ENCODE peak calls at places on chromosomes 1 and 21, in ten cellular contexts. One of them, this sample, is unnamed.

GRCh38 chr1:12346483-12347155 is 116.8 kb downstream of the VPS13D start:
- DNase-seq in nephron progenitor cell: no peak
- DNase-seq in dorsolateral prefrontal cortex: no peak
- DNase-seq in WTC11: no peak
- DNase-seq in Peyer's patch: no peak
- DNase-seq in A549: peak; percentile 12
- DNase-seq in right lobe of liver: no peak
- DNase-seq in PC-9: no peak
- DNase-seq in esophagus squamous epithelium: no peak
- DNase-seq in omental fat pad: no peak
- DNase-seq in this sample: no peak

GRCh38 chr1:82059931-82060330 is 259.2 kb downstream of the ADGRL2 start:
- DNase-seq in PC-9: no peak
- DNase-seq in right lobe of liver: no peak
- DNase-seq in nephron progenitor cell: no peak
- DNase-seq in Peyer's patch: no peak
- DNase-seq in A549: no peak
- DNase-seq in dorsolateral prefrontal cortex: no peak
- DNase-seq in WTC11: no peak
- DNase-seq in omental fat pad: no peak
- DNase-seq in esophagus squamous epithelium: no peak
- DNase-seq in this sample: no peak

GRCh38 chr1:228001738-228002535 is 4.9 kb upstream of the WNT3A start:
- DNase-seq in WTC11: no peak
- DNase-seq in nephron progenitor cell: no peak
- DNase-seq in Peyer's patch: no peak
- DNase-seq in omental fat pad: no peak
- DNase-seq in PC-9: no peak
- DNase-seq in dorsolateral prefrontal cortex: no peak
- DNase-seq in esophagus squamous epithelium: no peak
- DNase-seq in A549: no peak
- DNase-seq in right lobe of liver: peak; percentile 35
- DNase-seq in this sample: no peak

GRCh38 chr1:240909701-240910457 is 297.9 kb upstream of the GREM2 start:
- DNase-seq in omental fat pad: no peak
- DNase-seq in WTC11: no peak
- DNase-seq in right lobe of liver: no peak
- DNase-seq in A549: no peak
- DNase-seq in dorsolateral prefrontal cortex: no peak
- DNase-seq in nephron progenitor cell: no peak
- DNase-seq in Peyer's patch: no peak
- DNase-seq in PC-9: no peak
- DNase-seq in esophagus squamous epithelium: no peak
- DNase-seq in this sample: no peak

GRCh38 chr1:1680912-1681273 is 11.7 kb downstream of the SLC35E2B start:
- DNase-seq in esophagus squamous epithelium: no peak
- DNase-seq in Peyer's patch: peak; percentile 70
- DNase-seq in dorsolateral prefrontal cortex: no peak
- DNase-seq in nephron progenitor cell: no peak
- DNase-seq in omental fat pad: no peak
- DNase-seq in PC-9: no peak
- DNase-seq in right lobe of liver: peak; percentile 24
- DNase-seq in A549: peak; percentile 41
- DNase-seq in WTC11: no peak
- DNase-seq in this sample: no peak

GRCh38 chr21:18725653-18726052 is 322.1 kb upstream of the TMPRSS15 start:
- DNase-seq in esophagus squamous epithelium: no peak
- DNase-seq in WTC11: peak; percentile 66
- DNase-seq in A549: no peak
- DNase-seq in PC-9: no peak
- DNase-seq in omental fat pad: no peak
- DNase-seq in Peyer's patch: no peak
- DNase-seq in dorsolateral prefrontal cortex: no peak
- DNase-seq in nephron progenitor cell: no peak
- DNase-seq in right lobe of liver: no peak
- DNase-seq in this sample: peak; percentile 40

GRCh38 chr1:17632541-17633193 is 93.2 kb downstream of the ARHGEF10L start:
- DNase-seq in WTC11: no peak
- DNase-seq in Peyer's patch: no peak
- DNase-seq in omental fat pad: no peak
- DNase-seq in PC-9: peak; percentile 59
- DNase-seq in nephron progenitor cell: no peak
- DNase-seq in dorsolateral prefrontal cortex: no peak
- DNase-seq in right lobe of liver: no peak
- DNase-seq in A549: peak; percentile 13
- DNase-seq in esophagus squamous epithelium: no peak
- DNase-seq in this sample: no peak

GRCh38 chr21:29351691-29352090 is 53.0 kb downstream of the BACH1 start:
- DNase-seq in nephron progenitor cell: no peak
- DNase-seq in omental fat pad: no peak
- DNase-seq in dorsolateral prefrontal cortex: no peak
- DNase-seq in WTC11: no peak
- DNase-seq in PC-9: no peak
- DNase-seq in esophagus squamous epithelium: no peak
- DNase-seq in A549: no peak
- DNase-seq in Peyer's patch: no peak
- DNase-seq in right lobe of liver: no peak
- DNase-seq in this sample: no peak

DNA sequence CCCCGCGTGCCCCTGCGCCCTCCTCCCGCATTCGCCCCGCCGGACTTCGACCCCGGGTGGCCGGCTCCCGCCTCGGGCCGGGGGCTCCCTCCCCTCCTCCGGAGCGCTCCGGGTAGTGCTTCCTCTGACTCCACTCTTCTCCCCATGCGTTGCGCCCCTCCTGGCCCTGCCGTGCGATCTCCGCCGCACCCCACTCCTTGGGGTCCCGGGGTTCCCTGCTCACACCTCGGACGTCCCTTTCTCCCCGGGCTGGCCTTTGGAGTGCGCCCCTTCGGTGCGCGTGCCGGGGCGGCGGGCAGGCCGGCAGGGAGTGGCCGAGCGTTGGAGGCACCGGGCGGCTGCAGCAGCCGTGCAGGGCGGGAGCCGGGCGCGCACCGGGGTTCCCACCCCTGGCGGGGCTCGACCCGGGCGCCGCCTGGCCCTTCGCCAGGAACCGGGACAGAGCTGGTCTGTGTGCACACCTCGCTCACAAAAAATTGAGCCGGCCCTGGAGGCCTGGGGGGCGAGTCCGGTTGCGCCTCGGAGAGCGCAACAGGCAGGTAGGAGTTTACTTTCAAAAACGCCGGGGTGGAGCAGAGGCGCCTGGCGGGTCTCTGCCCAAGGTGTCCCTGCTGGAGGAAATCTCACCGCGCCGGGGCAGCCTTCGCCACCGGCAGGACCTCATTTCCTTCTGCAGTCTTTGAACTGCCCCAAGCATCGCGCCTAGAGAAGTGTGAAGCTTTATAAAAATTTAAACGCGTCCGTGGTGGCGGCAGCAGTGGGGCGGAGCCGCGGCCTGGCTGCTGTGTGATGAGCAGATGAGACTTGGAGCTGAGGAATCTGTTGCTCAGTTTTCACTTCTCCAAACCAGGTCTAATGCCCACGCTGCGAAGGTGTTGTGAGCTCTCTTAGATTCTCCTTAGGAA is 650 bp downstream of the VANGL1 start:
- DNase-seq in nephron progenitor cell: peak; percentile 61
- DNase-seq in Peyer's patch: peak; percentile 62
- DNase-seq in WTC11: peak; percentile 61
- DNase-seq in dorsolateral prefrontal cortex: no peak
- DNase-seq in esophagus squamous epithelium: no peak
- DNase-seq in right lobe of liver: peak; percentile 65
- DNase-seq in omental fat pad: no peak
- DNase-seq in A549: peak; percentile 48
- DNase-seq in PC-9: peak; percentile 76
- DNase-seq in this sample: peak; percentile 49
- TF ChIP-seq CTCF in nephron progenitor cell: no peak
- TF ChIP-seq CTCF in Peyer's patch: no peak
- TF ChIP-seq CTCF in WTC11: no peak
- TF ChIP-seq CTCF in dorsolateral prefrontal cortex: no peak
- TF ChIP-seq CTCF in esophagus squamous epithelium: peak; percentile 3
- TF ChIP-seq CTCF in right lobe of liver: no peak
- TF ChIP-seq CTCF in omental fat pad: no peak
- TF ChIP-seq CTCF in A549: peak; percentile 11
- TF ChIP-seq CTCF in PC-9: peak; percentile 44
- TF ChIP-seq CTCF in this sample: no peak

DNA sequence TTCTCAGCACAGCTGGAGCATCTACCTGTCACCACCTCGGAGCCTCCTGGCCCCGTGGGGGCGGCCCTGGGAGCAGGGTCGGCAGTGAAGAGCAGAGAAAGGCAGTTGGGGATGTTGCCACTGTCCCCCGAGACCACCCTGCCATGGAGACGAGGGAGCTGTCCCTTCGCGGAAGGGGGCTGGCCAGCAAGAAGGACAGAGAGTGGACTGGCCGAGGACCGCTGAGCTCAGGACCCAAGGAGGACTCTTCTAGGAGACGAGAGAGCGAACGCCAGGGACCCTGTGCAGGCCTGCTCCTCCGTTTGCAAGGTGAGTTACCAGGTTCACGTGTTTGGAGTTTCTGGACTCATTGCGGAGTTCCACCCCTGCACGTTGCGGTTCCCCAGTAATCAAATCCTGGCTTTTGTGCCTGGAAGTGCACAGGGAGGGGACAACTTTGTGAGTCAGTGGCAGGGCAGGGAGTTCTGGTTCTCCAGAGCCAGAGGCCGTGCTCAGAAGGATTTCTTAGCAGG is 5.6 kb upstream of the POFUT2 start:
- DNase-seq in omental fat pad: no peak
- DNase-seq in WTC11: no peak
- DNase-seq in nephron progenitor cell: no peak
- DNase-seq in esophagus squamous epithelium: no peak
- DNase-seq in A549: no peak
- DNase-seq in dorsolateral prefrontal cortex: no peak
- DNase-seq in Peyer's patch: no peak
- DNase-seq in PC-9: no peak
- DNase-seq in right lobe of liver: peak; percentile 50
- DNase-seq in this sample: no peak
- TF ChIP-seq CTCF in omental fat pad: no peak
- TF ChIP-seq CTCF in WTC11: no peak
- TF ChIP-seq CTCF in nephron progenitor cell: no peak
- TF ChIP-seq CTCF in esophagus squamous epithelium: no peak
- TF ChIP-seq CTCF in A549: no peak
- TF ChIP-seq CTCF in dorsolateral prefrontal cortex: no peak
- TF ChIP-seq CTCF in Peyer's patch: no peak
- TF ChIP-seq CTCF in PC-9: no peak
- TF ChIP-seq CTCF in right lobe of liver: no peak
- TF ChIP-seq CTCF in this sample: no peak

DNA sequence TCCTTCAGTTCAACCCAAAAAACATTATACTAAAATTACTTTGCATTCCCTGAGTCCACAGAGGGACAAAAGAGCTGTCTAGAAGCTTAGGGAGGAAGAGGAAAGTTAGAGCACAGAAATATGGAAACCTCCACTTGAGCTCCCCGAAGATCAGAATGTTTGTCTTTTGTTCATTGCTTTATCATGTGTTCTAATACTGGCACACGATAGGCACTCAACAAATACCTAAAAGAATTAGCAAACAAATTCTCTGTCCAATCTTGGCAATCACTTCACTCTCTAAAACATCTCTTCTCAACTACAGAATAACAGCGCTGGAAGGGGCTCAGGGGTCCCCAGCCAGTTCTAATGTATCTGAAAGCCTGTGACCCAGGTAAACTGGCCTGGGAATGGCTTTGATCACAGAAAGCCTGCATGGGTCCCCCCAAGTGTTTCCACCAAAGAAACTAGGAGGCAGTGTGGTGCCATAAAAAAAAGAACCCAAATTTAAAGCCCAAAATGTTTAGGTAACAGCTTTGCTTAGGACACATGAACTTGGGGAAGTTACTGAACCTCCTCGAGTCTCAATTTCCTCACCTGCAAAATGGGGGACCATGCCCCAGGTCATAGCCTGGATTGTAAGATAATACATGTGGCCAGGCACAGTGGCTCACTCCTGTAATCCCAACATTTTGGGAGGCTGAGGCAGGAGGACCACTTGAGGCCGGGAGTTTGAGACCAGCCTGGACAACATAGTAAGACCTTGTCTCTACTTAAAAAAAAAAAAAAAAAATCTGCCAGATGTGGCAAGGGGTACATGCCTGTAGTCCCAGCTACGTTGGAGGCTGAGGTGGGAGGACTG is 45.8 kb downstream of the SSBP3 start:
- DNase-seq in right lobe of liver: no peak
- DNase-seq in nephron progenitor cell: no peak
- DNase-seq in esophagus squamous epithelium: no peak
- DNase-seq in dorsolateral prefrontal cortex: no peak
- DNase-seq in WTC11: no peak
- DNase-seq in PC-9: no peak
- DNase-seq in A549: no peak
- DNase-seq in omental fat pad: no peak
- DNase-seq in Peyer's patch: no peak
- DNase-seq in this sample: no peak
- TF ChIP-seq CTCF in right lobe of liver: peak; percentile 17
- TF ChIP-seq CTCF in nephron progenitor cell: no peak
- TF ChIP-seq CTCF in esophagus squamous epithelium: no peak
- TF ChIP-seq CTCF in dorsolateral prefrontal cortex: no peak
- TF ChIP-seq CTCF in WTC11: no peak
- TF ChIP-seq CTCF in PC-9: no peak
- TF ChIP-seq CTCF in A549: no peak
- TF ChIP-seq CTCF in omental fat pad: no peak
- TF ChIP-seq CTCF in Peyer's patch: no peak
- TF ChIP-seq CTCF in this sample: no peak

GRCh38 chr1:146013566-146013937 is 8.0 kb downstream of the HJV start:
- DNase-seq in nephron progenitor cell: no peak
- DNase-seq in A549: no peak
- DNase-seq in dorsolateral prefrontal cortex: no peak
- DNase-seq in WTC11: no peak
- DNase-seq in omental fat pad: no peak
- DNase-seq in right lobe of liver: no peak
- DNase-seq in PC-9: no peak
- DNase-seq in Peyer's patch: no peak
- DNase-seq in esophagus squamous epithelium: no peak
- DNase-seq in this sample: no peak

GRCh38 chr1:146010126-146010738 is 11.3 kb downstream of the HJV start:
- DNase-seq in esophagus squamous epithelium: no peak
- DNase-seq in omental fat pad: no peak
- DNase-seq in nephron progenitor cell: no peak
- DNase-seq in WTC11: no peak
- DNase-seq in right lobe of liver: no peak
- DNase-seq in A549: no peak
- DNase-seq in PC-9: no peak
- DNase-seq in Peyer's patch: no peak
- DNase-seq in dorsolateral prefrontal cortex: no peak
- DNase-seq in this sample: no peak

GRCh38 chr1:146016891-146017290 is 4.6 kb downstream of the HJV start:
- DNase-seq in dorsolateral prefrontal cortex: no peak
- DNase-seq in WTC11: no peak
- DNase-seq in PC-9: no peak
- DNase-seq in right lobe of liver: no peak
- DNase-seq in esophagus squamous epithelium: no peak
- DNase-seq in Peyer's patch: no peak
- DNase-seq in omental fat pad: no peak
- DNase-seq in nephron progenitor cell: no peak
- DNase-seq in A549: no peak
- DNase-seq in this sample: no peak

GRCh38 chr1:146007785-146008133 is 11.4 kb upstream of the TXNIP start:
- DNase-seq in omental fat pad: no peak
- DNase-seq in PC-9: no peak
- DNase-seq in dorsolateral prefrontal cortex: no peak
- DNase-seq in Peyer's patch: no peak
- DNase-seq in WTC11: no peak
- DNase-seq in esophagus squamous epithelium: no peak
- DNase-seq in A549: no peak
- DNase-seq in nephron progenitor cell: no peak
- DNase-seq in right lobe of liver: no peak
- DNase-seq in this sample: no peak

DNA sequence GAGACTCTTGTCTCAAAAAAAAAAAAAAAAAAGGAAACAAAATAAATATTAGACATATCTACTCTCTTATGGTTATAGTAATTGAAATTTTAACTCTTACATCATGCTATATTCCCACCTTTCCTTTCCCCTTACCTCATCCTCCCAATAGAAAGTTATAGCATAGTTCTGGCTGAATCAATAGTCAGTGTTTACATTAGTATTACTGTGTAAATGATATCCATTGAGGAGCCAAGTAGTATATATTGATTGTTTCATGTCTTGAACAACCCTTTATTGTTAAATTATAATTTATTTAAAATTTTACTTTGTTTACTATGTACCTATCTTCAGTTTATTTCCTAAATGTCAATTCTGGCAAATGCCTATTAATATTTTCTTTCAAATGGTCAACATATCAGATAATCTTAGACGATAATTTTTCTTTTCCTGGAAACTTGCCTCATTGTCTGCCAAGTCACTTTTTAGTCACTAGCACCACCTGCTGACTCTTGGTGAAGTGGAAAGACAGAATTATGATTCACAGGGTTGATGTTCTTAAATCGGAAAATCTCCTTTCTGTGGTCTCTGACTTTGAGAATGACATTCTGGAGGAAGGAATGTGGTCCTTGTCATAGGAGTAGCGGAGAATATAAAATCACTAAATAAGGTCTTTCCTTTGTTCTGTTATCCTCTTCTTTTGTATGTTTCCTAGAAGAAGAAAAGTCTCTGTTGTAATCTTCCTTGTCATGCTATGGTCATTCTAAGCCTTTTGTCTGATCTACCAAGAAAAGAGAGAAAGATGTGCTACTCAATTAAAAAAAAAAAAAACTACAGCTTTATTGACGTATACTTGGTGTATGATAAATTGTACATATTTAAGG is 8.6 kb downstream of the HJV start:
- DNase-seq in PC-9: peak; percentile 80
- DNase-seq in dorsolateral prefrontal cortex: no peak
- DNase-seq in nephron progenitor cell: no peak
- DNase-seq in right lobe of liver: no peak
- DNase-seq in omental fat pad: no peak
- DNase-seq in WTC11: no peak
- DNase-seq in Peyer's patch: peak; percentile 80
- DNase-seq in A549: peak; percentile 82
- DNase-seq in esophagus squamous epithelium: no peak
- DNase-seq in this sample: no peak
- TF ChIP-seq CTCF in PC-9: peak; percentile 82
- TF ChIP-seq CTCF in dorsolateral prefrontal cortex: peak; percentile 68
- TF ChIP-seq CTCF in nephron progenitor cell: peak; percentile 61
- TF ChIP-seq CTCF in right lobe of liver: peak; percentile 79
- TF ChIP-seq CTCF in omental fat pad: no peak
- TF ChIP-seq CTCF in WTC11: no peak
- TF ChIP-seq CTCF in Peyer's patch: peak; percentile 90
- TF ChIP-seq CTCF in A549: peak; percentile 96
- TF ChIP-seq CTCF in esophagus squamous epithelium: peak; percentile 82
- TF ChIP-seq CTCF in this sample: peak; percentile 11

This sample was measured in glutamatergic neuron.